ENCODE peak calls at places on chromosomes 7 and 10, in eight cellular contexts. K is right lobe of liver, D is gastrocnemius medialis, Y is colonic mucosa, Z is cardiac fibroblast, P is NT2/D1, C is fibroblast of mammary gland, X is GM12865. B is an unnamed sample.

GRCh38 chr7:50710441-50711154 is 72.1 kb downstream of the GRB10 start:
- DNase-seq in P (no peak), C (no peak), Y (no peak), K (no peak), Z (no peak), X (no peak), D (no peak), B (no peak)

GRCh38 chr7:78768859-78769258 is 684.6 kb downstream of the MAGI2 start:
- DNase-seq in Z (no peak), K (no peak), P (no peak), C (no peak), X (no peak), D (no peak), Y (no peak), B (no peak)

GRCh38 chr10:48896756-48897437 is 42.7 kb downstream of the LRRC18 start:
- DNase-seq in Z (no peak), D (no peak), Y (no peak), X (no peak), P (no peak), K (no peak), C (no peak), B (no peak)

GRCh38 chr7:149724661-149725425 is 48.5 kb downstream of the ZNF467 start:
- DNase-seq in Y (no peak), Z (no peak), X (no peak), D (no peak), P (no peak), K (no peak), C (no peak), B (no peak)

GRCh38 chr7:255721-256361 is 34.1 kb upstream of the FOXL3 start:
- DNase-seq in Z (no peak), Y (no peak), K (no peak), C (no peak), D (no peak), X (no peak), P (no peak), B (no peak)

GRCh38 chr10:69362471-69362954 is 54.2 kb downstream of the TACR2 start:
- DNase-seq in Y (peak), K (no peak), C (peak), D (peak), P (no peak), X (no peak), Z (peak), B (no peak)

GRCh38 chr7:70044064-70044463 is 445.8 kb downstream of the AUTS2 start:
- DNase-seq in C (no peak), K (no peak), Z (no peak), D (no peak), Y (peak), X (no peak), P (no peak), B (no peak)

GRCh38 chr10:69873141-69873540 is 71.4 kb downstream of the COL13A1 start:
- DNase-seq in C (no peak), Y (no peak), P (no peak), X (no peak), Z (no peak), K (no peak), D (no peak), B (no peak)

DNA sequence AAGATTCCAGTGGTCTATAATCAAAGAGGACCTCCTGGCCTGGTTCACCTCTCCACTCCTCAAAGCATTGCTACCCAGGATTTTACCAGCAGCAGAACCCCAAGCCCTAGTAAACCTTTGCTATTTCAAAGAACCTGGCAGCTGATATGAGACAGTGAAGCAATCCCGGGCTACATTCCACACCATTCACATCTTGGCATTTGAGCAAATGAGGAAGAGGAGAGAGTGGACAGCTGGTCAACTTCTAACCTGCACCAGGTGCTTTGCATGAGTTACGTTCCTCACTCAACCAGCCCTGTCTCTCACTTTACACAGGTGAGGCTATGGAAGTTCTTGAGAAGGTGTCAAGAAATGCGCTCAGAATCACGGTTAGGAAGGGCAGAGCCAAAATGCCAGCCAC is 1.1 kb downstream of the CCDC3 start:
- DNase-seq in Z (no peak), X (no peak), D (no peak), P (no peak), C (no peak), Y (no peak), K (peak), B (no peak)
- H3K4me3 ChIP-seq in Z (no peak), X (no peak), D (peak), P (peak), C (no peak), Y (no peak), K (peak), B (peak)

DNA sequence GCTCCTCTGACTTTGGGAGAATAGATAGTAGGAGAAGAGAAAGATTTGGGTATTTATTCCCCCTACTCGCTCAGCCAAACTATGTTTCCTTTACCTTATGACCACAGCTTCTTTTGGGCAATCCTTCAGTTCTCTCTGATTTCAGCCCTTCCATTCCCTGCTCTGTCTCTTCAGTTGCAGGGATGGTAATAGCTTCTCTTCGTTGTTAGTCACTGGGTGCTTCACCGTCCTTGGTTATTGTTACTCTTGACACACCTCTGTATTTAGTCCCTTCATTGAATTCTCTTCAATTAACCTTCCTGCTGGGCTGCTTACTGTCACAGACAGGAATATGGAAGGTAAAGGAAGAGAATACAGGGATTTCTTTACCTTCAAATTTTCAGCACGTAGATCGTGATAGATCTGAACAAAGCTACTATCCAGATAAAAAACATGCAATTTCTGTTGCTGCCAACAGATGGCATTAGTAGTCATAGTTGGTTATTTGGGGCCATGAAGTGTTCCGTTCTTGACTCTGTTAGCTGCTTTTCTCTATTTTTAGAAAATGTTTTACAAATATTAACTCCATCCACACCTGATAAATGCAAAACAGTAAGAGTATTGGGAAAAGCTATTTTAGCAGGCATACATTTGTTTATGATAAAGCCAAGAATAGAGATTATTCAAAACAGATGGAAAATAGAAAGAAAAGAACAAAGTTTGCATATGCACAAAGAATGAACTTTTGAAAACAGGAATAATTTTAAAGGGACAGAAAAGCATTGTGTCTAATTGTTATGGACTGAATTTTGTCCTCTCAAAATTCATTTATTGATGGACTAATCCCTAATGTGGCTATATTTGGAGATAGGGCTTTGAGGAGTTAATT is 14.0 kb upstream of the PTTG1IP2 start:
- DNase-seq in X (peak), Y (peak), P (no peak), D (no peak), C (peak), Z (peak), K (no peak), B (no peak)
- H3K4me3 ChIP-seq in X (no peak), Y (no peak), P (no peak), D (peak), C (peak), Z (no peak), K (peak), B (no peak)

DNA sequence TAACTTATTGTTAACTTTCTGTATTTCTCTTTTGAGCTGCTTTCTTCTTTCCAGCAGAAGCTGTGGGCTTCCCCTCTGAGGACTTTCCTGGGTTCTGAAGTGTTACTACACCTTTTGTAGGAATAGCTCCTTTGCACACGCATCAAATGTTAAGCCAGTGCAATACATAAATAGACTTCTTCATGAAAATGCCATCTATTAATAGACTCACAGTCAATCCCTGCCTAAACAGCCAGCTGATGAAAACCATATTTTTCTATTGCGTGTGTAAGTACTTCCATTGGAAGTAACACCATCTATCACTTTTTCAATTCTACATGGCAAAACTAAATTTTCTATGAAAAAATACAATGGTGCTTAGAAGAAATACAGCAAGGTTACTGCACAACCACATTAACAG is 1.4 kb downstream of the ABCB4 start:
- DNase-seq in D (no peak), P (no peak), X (peak), C (no peak), Y (no peak), K (no peak), Z (no peak), B (no peak)
- H3K4me3 ChIP-seq in D (peak), P (no peak), X (peak), C (no peak), Y (no peak), K (peak), Z (no peak), B (peak)

GRCh38 chr10:107898392-107898791 is 733.9 kb upstream of the SORCS1 start:
- DNase-seq in K (no peak), C (no peak), Z (no peak), Y (no peak), X (no peak), D (no peak), P (no peak), B (no peak)
- H3K4me3 ChIP-seq in K (no peak), C (no peak), Z (no peak), Y (no peak), X (no peak), D (no peak), P (no peak), B (no peak)

DNA sequence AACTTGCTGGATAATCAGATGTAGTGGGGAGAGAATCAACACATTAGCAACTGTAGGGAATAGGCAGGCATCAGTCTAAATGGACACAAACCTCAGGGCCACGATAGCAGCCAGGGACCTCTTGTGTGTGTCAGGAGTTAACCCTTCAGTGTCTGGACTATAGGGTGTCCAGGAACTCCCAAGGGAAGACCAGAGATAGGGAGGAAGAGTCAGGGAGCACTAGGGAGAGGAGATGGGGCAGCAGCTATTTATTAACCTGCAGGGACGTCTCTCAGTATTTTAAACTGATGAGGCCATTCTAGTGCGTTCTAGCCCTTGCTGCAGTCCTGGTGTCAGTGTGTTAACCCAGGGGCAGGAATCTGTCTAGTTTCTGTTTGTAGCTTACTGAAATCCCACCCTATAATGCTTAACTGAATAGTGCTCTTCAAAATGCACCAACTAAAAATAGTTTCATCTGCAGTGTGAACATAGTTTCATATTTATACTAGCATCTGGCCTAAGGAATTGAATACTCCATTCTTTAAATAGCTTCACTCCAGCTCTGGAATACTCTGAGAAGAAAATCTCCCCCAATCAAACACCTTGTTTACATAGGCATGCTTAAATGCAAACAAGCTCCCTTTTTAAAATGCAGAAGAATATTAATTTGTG is 62.7 kb downstream of the ARID5B start:
- DNase-seq in Y (no peak), C (no peak), P (no peak), K (no peak), D (no peak), Z (no peak), X (peak), B (no peak)
- H3K4me3 ChIP-seq in Y (no peak), C (no peak), P (no peak), K (no peak), D (peak), Z (no peak), X (peak), B (peak)

DNA sequence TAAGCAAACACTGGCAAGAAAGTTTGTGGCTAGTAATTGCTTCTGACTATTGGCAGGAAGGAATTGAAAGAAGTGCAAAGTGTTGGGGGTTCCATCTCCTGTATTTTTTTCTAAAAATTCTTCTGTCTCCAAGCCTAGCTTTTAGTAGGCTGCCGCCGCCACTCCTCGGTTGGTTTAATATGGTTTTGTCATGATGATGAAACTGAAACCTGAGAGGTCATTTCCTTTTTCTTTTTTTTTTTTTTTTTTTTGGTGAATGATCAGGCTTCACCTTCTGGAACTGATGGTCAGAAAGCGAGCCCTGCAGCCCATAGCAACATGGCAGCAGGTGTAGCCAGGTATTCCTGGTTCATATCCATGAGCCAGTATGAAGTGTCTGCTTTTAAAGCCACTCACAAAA is 75.3 kb upstream of the AGBL3 start:
- DNase-seq in Y (no peak), Z (no peak), D (no peak), P (no peak), C (no peak), K (no peak), X (peak), B (peak)
- H3K4me3 ChIP-seq in Y (no peak), Z (no peak), D (no peak), P (no peak), C (no peak), K (peak), X (no peak), B (no peak)

GRCh38 chr7:105878746-105879605 is 2.6 kb upstream of the ATXN7L1 start:
- DNase-seq in C (no peak), P (no peak), D (no peak), Y (no peak), Z (no peak), X (no peak), K (no peak), B (peak)

GRCh38 chr7:105876091-105876963 is at the start of gene ATXN7L1:
- DNase-seq in D (peak), C (peak), X (peak), K (peak), Y (peak), Z (peak), P (peak), B (peak)

GRCh38 chr7:105879782-105880181 is 3.4 kb upstream of the ATXN7L1 start:
- DNase-seq in X (no peak), Z (no peak), D (no peak), P (no peak), K (no peak), C (no peak), Y (no peak), B (no peak)

GRCh38 chr7:105876964-105877601 is 684 bp upstream of the ATXN7L1 start:
- DNase-seq in P (peak), K (peak), Z (peak), C (peak), Y (peak), D (no peak), X (no peak), B (peak)

DNA sequence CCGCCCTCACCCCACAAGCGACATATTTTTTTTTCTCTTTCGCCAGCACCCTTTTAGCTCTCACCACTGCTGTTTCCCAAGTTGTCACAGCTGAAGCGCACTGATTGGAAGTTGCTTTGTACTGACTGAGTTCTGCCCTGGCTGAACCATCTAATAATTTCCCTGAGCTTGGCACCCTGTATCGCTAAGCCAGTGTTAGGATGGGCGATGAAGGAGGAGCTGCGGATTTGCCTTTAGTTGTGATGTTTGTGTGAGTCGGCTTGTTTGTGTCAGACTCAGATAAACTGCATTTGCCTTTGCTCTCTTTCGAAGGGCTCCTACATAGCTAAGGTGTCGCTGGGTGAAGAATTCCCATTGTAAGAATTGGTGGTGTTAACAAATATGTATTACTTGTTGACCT is 1.3 kb upstream of the ATXN7L1 start:
- DNase-seq in Y (no peak), Z (no peak), P (no peak), C (peak), K (no peak), X (no peak), D (no peak), B (no peak)
- H3K4me3 ChIP-seq in Y (peak), Z (peak), P (peak), C (peak), K (peak), X (no peak), D (peak), B (peak)

DNA sequence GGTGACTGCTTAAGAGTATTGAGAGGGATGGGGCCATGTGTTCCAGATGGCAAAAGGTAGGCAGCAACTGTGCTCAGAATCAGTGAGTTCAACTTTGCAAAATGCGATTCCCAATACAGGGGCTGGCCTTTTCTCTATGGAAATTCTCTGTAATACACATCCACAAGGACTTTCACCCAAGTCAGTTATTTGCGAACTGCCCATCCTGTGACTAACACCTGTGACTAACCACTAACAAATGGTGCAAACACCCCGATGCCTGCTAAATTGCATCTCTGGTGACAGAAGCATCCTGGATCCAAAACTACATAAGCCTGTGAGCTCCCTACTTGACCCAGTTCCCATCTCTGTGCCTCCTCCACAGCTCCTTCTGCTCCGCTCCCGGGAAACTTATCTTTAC is 9.0 kb upstream of the CUZD1 start:
- DNase-seq in D (no peak), X (no peak), C (peak), P (no peak), Z (peak), Y (no peak), K (no peak), B (no peak)
- H3K4me3 ChIP-seq in D (no peak), X (no peak), C (no peak), P (no peak), Z (no peak), Y (no peak), K (no peak), B (no peak)

B was measured in esophagus muscularis mucosa.